ENCODE peak calls at places on chromosomes 11 and 22, in four cellular contexts. One of them, this sample, is unnamed.

GRCh38 chr11:396511-396947 is 2.5 kb downstream of the PKP3 start:
- DNase-seq in fibroblast of pulmonary artery: peak; percentile 36
- DNase-seq in nephron progenitor cell: no peak
- DNase-seq in endodermal cell: no peak
- DNase-seq in this sample: peak; percentile 37

GRCh38 chr11:47552086-47552580 is 799 bp downstream of the CELF1 start:
- DNase-seq in fibroblast of pulmonary artery: peak; percentile 53
- DNase-seq in nephron progenitor cell: peak; percentile 57
- DNase-seq in endodermal cell: peak; percentile 80
- DNase-seq in this sample: peak; percentile 48

GRCh38 chr22:42793848-42794405 is 63.1 kb downstream of the ARFGAP3 start:
- DNase-seq in fibroblast of pulmonary artery: no peak
- DNase-seq in nephron progenitor cell: no peak
- DNase-seq in endodermal cell: peak; percentile 47
- DNase-seq in this sample: no peak

GRCh38 chr11:99952816-99953215 is 734.3 kb upstream of the ARHGAP42 start:
- DNase-seq in fibroblast of pulmonary artery: peak; percentile 53
- DNase-seq in nephron progenitor cell: no peak
- DNase-seq in endodermal cell: no peak
- DNase-seq in this sample: no peak

GRCh38 chr11:117986981-117987495 is 844 bp downstream of the IL10RA start:
- DNase-seq in fibroblast of pulmonary artery: no peak
- DNase-seq in nephron progenitor cell: no peak
- DNase-seq in endodermal cell: peak; percentile 39
- DNase-seq in this sample: no peak

GRCh38 chr22:46931881-46932280 is 169.4 kb downstream of the TBC1D22A start:
- DNase-seq in fibroblast of pulmonary artery: no peak
- DNase-seq in nephron progenitor cell: no peak
- DNase-seq in endodermal cell: no peak
- DNase-seq in this sample: no peak

GRCh38 chr11:15114501-15115475 is at the start of gene INSC:
- DNase-seq in fibroblast of pulmonary artery: no peak
- DNase-seq in nephron progenitor cell: peak; percentile 63
- DNase-seq in endodermal cell: peak; percentile 75
- DNase-seq in this sample: no peak

GRCh38 chr11:65217441-65218423 is 36.0 kb downstream of the CAPN1 start:
- DNase-seq in fibroblast of pulmonary artery: no peak
- DNase-seq in nephron progenitor cell: no peak
- DNase-seq in endodermal cell: peak; percentile 44
- DNase-seq in this sample: no peak

GRCh38 chr22:18068991-18069390 is 8.8 kb upstream of the PEX26 start:
- DNase-seq in fibroblast of pulmonary artery: no peak
- DNase-seq in nephron progenitor cell: no peak
- DNase-seq in endodermal cell: no peak
- DNase-seq in this sample: no peak

GRCh38 chr11:100936781-100937180 is 192.8 kb downstream of the PGR start:
- DNase-seq in fibroblast of pulmonary artery: no peak
- DNase-seq in nephron progenitor cell: no peak
- DNase-seq in endodermal cell: no peak
- DNase-seq in this sample: no peak

GRCh38 chr22:27881404-27881803 is 37.7 kb downstream of the PITPNB start:
- DNase-seq in fibroblast of pulmonary artery: peak; percentile 60
- DNase-seq in nephron progenitor cell: no peak
- DNase-seq in endodermal cell: no peak
- DNase-seq in this sample: no peak

GRCh38 chr11:110833033-110833484 is 120.8 kb upstream of the ARHGAP20 start:
- DNase-seq in fibroblast of pulmonary artery: peak; percentile 65
- DNase-seq in nephron progenitor cell: no peak
- DNase-seq in endodermal cell: no peak
- DNase-seq in this sample: no peak

GRCh38 chr11:86663741-86664140 is 8.7 kb downstream of the ME3 start:
- DNase-seq in fibroblast of pulmonary artery: peak; percentile 34
- DNase-seq in nephron progenitor cell: no peak
- DNase-seq in endodermal cell: no peak
- DNase-seq in this sample: no peak

GRCh38 chr22:49957826-49958461 is 2.6 kb upstream of the PIM3 start:
- DNase-seq in fibroblast of pulmonary artery: no peak
- DNase-seq in nephron progenitor cell: no peak
- DNase-seq in endodermal cell: peak; percentile 51
- DNase-seq in this sample: no peak

GRCh38 chr22:47000888-47001287 is 238.4 kb downstream of the TBC1D22A start:
- DNase-seq in fibroblast of pulmonary artery: no peak
- DNase-seq in nephron progenitor cell: no peak
- DNase-seq in endodermal cell: no peak
- DNase-seq in this sample: no peak

GRCh38 chr22:36546092-36546804 is 17.3 kb upstream of the EIF3D start:
- DNase-seq in fibroblast of pulmonary artery: peak; percentile 69
- DNase-seq in nephron progenitor cell: peak; percentile 67
- DNase-seq in endodermal cell: peak; percentile 88
- DNase-seq in this sample: peak; percentile 75

GRCh38 chr22:46054878-46055158 is 77.9 kb upstream of the WNT7B start:
- DNase-seq in fibroblast of pulmonary artery: no peak
- DNase-seq in nephron progenitor cell: no peak
- DNase-seq in endodermal cell: no peak
- DNase-seq in this sample: no peak

GRCh38 chr11:3022982-3023381 is 30.9 kb upstream of the NAP1L4 start:
- DNase-seq in fibroblast of pulmonary artery: peak; percentile 74
- DNase-seq in nephron progenitor cell: no peak
- DNase-seq in endodermal cell: no peak
- DNase-seq in this sample: no peak

This sample was measured in WERI-Rb-1.